ENCODE peak calls at places on chromosomes 1 and 21, in seven cellular contexts. E is A549, F is AG04450, I is left ventricle myocardium inferior, S is mesendoderm, V is tibial artery, P is aorta. O is an unnamed sample.

GRCh38 chr21:31911138-31911907 is 38.5 kb downstream of the HUNK start:
- DNase-seq in E (peak; percentile 35), F (no peak), I (no peak), S (peak; percentile 91), V (no peak), P (no peak), O (no peak)

GRCh38 chr21:28421716-28422480 is 570.8 kb downstream of the LTN1 start:
- DNase-seq in E (no peak), F (no peak), I (no peak), S (no peak), V (no peak), P (no peak), O (no peak)

GRCh38 chr1:198967566-198967965 is 328.7 kb downstream of the PTPRC start:
- DNase-seq in E (no peak), F (no peak), I (no peak), S (no peak), V (no peak), P (no peak), O (no peak)

GRCh38 chr1:36327421-36328087 is 4.1 kb upstream of the EVA1B start:
- DNase-seq in E (no peak), F (no peak), I (no peak), S (no peak), V (no peak), P (no peak), O (no peak)

GRCh38 chr1:14946567-14947285 is 206.8 kb upstream of the TMEM51 start:
- DNase-seq in E (no peak), F (no peak), I (peak; percentile 20), S (no peak), V (no peak), P (no peak), O (peak; percentile 41)

GRCh38 chr1:21069549-21069948 is 107.1 kb downstream of the EIF4G3 start:
- DNase-seq in E (no peak), F (peak; percentile 61), I (no peak), S (peak; percentile 53), V (no peak), P (no peak), O (no peak)

GRCh38 chr1:36612881-36613280 is 130.2 kb upstream of the CSF3R start:
- DNase-seq in E (no peak), F (no peak), I (no peak), S (peak; percentile 19), V (no peak), P (no peak), O (no peak)

GRCh38 chr1:22143065-22143514 is at the start of gene WNT4:
- DNase-seq in E (no peak), F (no peak), I (no peak), S (peak; percentile 69), V (no peak), P (no peak), O (peak; percentile 87)

GRCh38 chr21:35996217-35996616 is 64.1 kb downstream of the SETD4 start:
- DNase-seq in E (no peak), F (no peak), I (no peak), S (no peak), V (no peak), P (no peak), O (no peak)

GRCh38 chr1:94660994-94661393 is 119.4 kb upstream of the F3 start:
- DNase-seq in E (no peak), F (no peak), I (no peak), S (peak; percentile 94), V (no peak), P (no peak), O (no peak)

GRCh38 chr1:71296551-71296950 is 215.7 kb upstream of the ZRANB2 start:
- DNase-seq in E (no peak), F (no peak), I (no peak), S (no peak), V (no peak), P (no peak), O (no peak)

GRCh38 chr1:16387201-16388185 is 20.5 kb downstream of the SZRD1 start:
- DNase-seq in E (no peak), F (no peak), I (no peak), S (no peak), V (no peak), P (no peak), O (peak; percentile 64)

GRCh38 chr1:16175610-16176553 is 20.0 kb upstream of the EPHA2 start:
- DNase-seq in E (peak; percentile 74), F (peak; percentile 72), I (peak; percentile 92), S (no peak), V (peak; percentile 96), P (peak; percentile 96), O (peak; percentile 90)

GRCh38 chr21:42939581-42940413 is 14.4 kb upstream of the ERVH48-1 start:
- DNase-seq in E (peak; percentile 76), F (peak; percentile 91), I (peak; percentile 48), S (no peak), V (peak; percentile 91), P (peak; percentile 78), O (no peak)

GRCh38 chr1:193211539-193211938 is 25.1 kb upstream of the B3GALT2 start:
- DNase-seq in E (peak; percentile 81), F (peak; percentile 59), I (no peak), S (peak; percentile 16), V (no peak), P (no peak), O (no peak)

GRCh38 chr1:45566722-45567121 is 16.1 kb downstream of the AKR1A1 start:
- DNase-seq in E (no peak), F (no peak), I (peak; percentile 61), S (no peak), V (peak; percentile 71), P (peak; percentile 75), O (no peak)

GRCh38 chr1:47865881-47866535 is 131.2 kb downstream of the TRABD2B start:
- DNase-seq in E (peak; percentile 3), F (no peak), I (no peak), S (no peak), V (no peak), P (no peak), O (no peak)

GRCh38 chr21:31873696-31874599 is 1.1 kb downstream of the HUNK start:
- DNase-seq in E (peak; percentile 32), F (no peak), I (peak; percentile 33), S (peak; percentile 83), V (no peak), P (peak; percentile 85), O (peak; percentile 87)

GRCh38 chr1:41432481-41433280 is 51.8 kb downstream of the EDN2 start:
- DNase-seq in E (peak; percentile 87), F (peak; percentile 34), I (peak; percentile 88), S (peak; percentile 90), V (peak; percentile 92), P (peak; percentile 97), O (peak; percentile 90)

GRCh38 chr21:29114765-29115164 is 15.7 kb upstream of the MAP3K7CL start:
- DNase-seq in E (peak; percentile 67), F (peak; percentile 77), I (no peak), S (peak; percentile 75), V (no peak), P (no peak), O (no peak)

GRCh38 chr1:53377438-53377841 is 49.6 kb upstream of the LRP8 start:
- DNase-seq in E (no peak), F (no peak), I (no peak), S (no peak), V (peak; percentile 39), P (peak; percentile 25), O (peak; percentile 29)

GRCh38 chr1:156117414-156118174 is 3.1 kb downstream of the LMNA start:
- DNase-seq in E (no peak), F (no peak), I (no peak), S (no peak), V (no peak), P (peak; percentile 63), O (no peak)
- H3K4me3 ChIP-seq in E (peak overlapping the region; percentile 99), F (peak overlapping the region; percentile 100), I (peak overlapping the region; percentile 100), S (no peak overlapping the region), V (peak overlapping the region; percentile 100), P (peak overlapping the region; percentile 99), O (peak overlapping the region; percentile 90)

DNA sequence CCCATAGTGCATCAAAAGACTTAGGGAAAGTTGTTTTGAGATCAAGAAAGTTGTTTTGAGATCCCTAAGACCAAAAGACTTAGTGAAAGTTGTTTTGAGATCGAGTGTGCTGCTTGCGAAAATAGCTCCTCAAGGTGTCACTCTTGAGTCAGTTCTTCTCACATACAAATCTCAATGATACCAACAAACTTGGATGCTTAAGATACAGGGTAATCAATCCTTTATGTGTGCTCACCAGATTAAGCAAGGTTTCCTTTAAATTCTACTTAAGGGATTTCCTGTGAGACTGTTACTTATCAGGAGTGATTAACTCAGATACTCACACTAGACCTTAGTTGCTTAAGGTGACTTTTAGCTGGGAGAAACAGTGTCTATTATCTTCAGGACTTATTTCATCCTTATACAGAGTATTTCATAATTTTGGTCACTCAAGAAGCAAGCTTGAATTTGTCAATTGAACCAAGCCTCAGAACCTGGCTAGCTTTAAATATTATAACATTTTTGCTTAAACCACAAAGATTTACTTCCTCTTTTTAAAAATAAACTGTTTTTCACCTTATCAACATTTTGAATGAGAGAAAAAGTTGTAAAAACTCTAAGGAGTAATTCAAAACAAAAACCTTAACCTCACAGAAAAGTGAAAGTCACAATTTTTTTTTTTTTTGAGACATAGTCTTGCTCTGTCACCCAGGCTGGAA is 8.0 kb upstream of the RLF start:
- DNase-seq in E (peak; percentile 61), F (peak; percentile 23), I (no peak), S (peak; percentile 76), V (no peak), P (no peak), O (no peak)
- H3K27ac ChIP-seq in E (no peak overlapping the region), F (no peak overlapping the region), I (no peak overlapping the region), S (no peak overlapping the region), V (no peak overlapping the region), P (no peak overlapping the region), O (peak overlapping the region; percentile 19)

GRCh38 chr1:9038338-9038650 is 12.1 kb upstream of the SLC2A7 start:
- DNase-seq in E (no peak), F (no peak), I (no peak), S (no peak), V (no peak), P (no peak), O (no peak)
- H3K4me3 ChIP-seq in E (no peak overlapping the region), F (no peak overlapping the region), I (no peak overlapping the region), S (no peak overlapping the region), V (no peak overlapping the region), P (no peak overlapping the region), O (no peak overlapping the region)

GRCh38 chr21:33202464-33203363 is 27.0 kb upstream of the IFNAR2 start:
- DNase-seq in E (peak; percentile 4), F (no peak), I (no peak), S (no peak), V (no peak), P (no peak), O (no peak)

GRCh38 chr21:33206771-33207290 is 22.9 kb upstream of the IFNAR2 start:
- DNase-seq in E (no peak), F (no peak), I (no peak), S (no peak), V (no peak), P (no peak), O (peak; percentile 69)

GRCh38 chr21:33203371-33203724 is 26.4 kb upstream of the IFNAR2 start:
- DNase-seq in E (peak; percentile 23), F (no peak), I (no peak), S (no peak), V (no peak), P (no peak), O (no peak)

GRCh38 chr21:33207471-33208149 is 22.1 kb upstream of the IFNAR2 start:
- DNase-seq in E (no peak), F (no peak), I (no peak), S (no peak), V (no peak), P (no peak), O (no peak)

DNA sequence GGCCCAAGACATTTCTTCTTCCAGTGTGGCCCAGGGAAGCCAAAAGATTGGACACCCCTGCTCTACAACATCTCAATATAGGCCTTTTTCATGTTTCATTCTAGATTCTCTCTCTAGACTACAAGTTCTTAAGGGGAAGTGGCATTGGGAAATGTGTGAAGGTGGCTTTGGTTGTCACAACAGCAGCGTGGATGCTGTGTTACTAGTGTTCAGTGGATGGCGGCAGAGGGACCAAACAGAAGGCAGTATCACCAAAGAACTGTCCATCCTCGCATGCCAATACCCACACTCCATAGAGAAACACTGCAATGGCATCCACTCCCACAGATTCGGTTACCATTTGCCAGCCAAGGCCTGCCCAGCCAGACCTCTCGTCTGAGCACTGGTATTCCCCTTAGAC is 24.3 kb upstream of the IFNAR2 start:
- DNase-seq in E (peak; percentile 35), F (no peak), I (no peak), S (no peak), V (no peak), P (no peak), O (no peak)
- H3K27ac ChIP-seq in E (peak overlapping the region; percentile 82), F (no peak overlapping the region), I (no peak overlapping the region), S (no peak overlapping the region), V (no peak overlapping the region), P (no peak overlapping the region), O (no peak overlapping the region)